ENCODE peak calls at places on chromosomes 4 and X, in nine cellular contexts. One of them, this sample, is unnamed.

GRCh38 chr4:12545845-12546244 is 938.3 kb downstream of the RAB28 start:
- DNase-seq in T1000: no peak
- DNase-seq in fibroblast of the aortic adventitia: peak; percentile 10
- DNase-seq in mammary epithelial cell: no peak
- DNase-seq in C1 segment of cervical spinal cord: no peak
- DNase-seq in T-helper 17 cell: no peak
- DNase-seq in stimulated activated CD8-positive, alpha-beta memory T cell treated with anti-CD3 and anti-CD28 coated beads, Interleukin-4, amount 100 ng/mL, for 1 hour: no peak
- DNase-seq in BE2C: no peak
- DNase-seq in activated CD8-positive, alpha-beta memory T cell treated with anti-CD3 and anti-CD28 coated beads for 24 hours: no peak
- DNase-seq in this sample: no peak

GRCh38 chr4:7788193-7788592 is 151.5 kb downstream of the AFAP1 start:
- DNase-seq in activated CD8-positive, alpha-beta memory T cell treated with anti-CD3 and anti-CD28 coated beads for 24 hours: no peak
- DNase-seq in BE2C: no peak
- DNase-seq in T-helper 17 cell: no peak
- DNase-seq in C1 segment of cervical spinal cord: no peak
- DNase-seq in fibroblast of the aortic adventitia: no peak
- DNase-seq in mammary epithelial cell: no peak
- DNase-seq in T1000: no peak
- DNase-seq in stimulated activated CD8-positive, alpha-beta memory T cell treated with anti-CD3 and anti-CD28 coated beads, Interleukin-4, amount 100 ng/mL, for 1 hour: no peak
- DNase-seq in this sample: no peak

GRCh38 chr4:143700420-143701352 is at the start of gene FREM3:
- DNase-seq in T1000: no peak
- DNase-seq in BE2C: no peak
- DNase-seq in T-helper 17 cell: no peak
- DNase-seq in mammary epithelial cell: peak; percentile 10
- DNase-seq in fibroblast of the aortic adventitia: no peak
- DNase-seq in stimulated activated CD8-positive, alpha-beta memory T cell treated with anti-CD3 and anti-CD28 coated beads, Interleukin-4, amount 100 ng/mL, for 1 hour: no peak
- DNase-seq in C1 segment of cervical spinal cord: no peak
- DNase-seq in activated CD8-positive, alpha-beta memory T cell treated with anti-CD3 and anti-CD28 coated beads for 24 hours: peak; percentile 57
- DNase-seq in this sample: no peak

GRCh38 chrX:44025611-44026010 is 52.4 kb upstream of the NDP start:
- DNase-seq in T1000: no peak
- DNase-seq in activated CD8-positive, alpha-beta memory T cell treated with anti-CD3 and anti-CD28 coated beads for 24 hours: no peak
- DNase-seq in fibroblast of the aortic adventitia: peak; percentile 44
- DNase-seq in mammary epithelial cell: no peak
- DNase-seq in C1 segment of cervical spinal cord: no peak
- DNase-seq in T-helper 17 cell: no peak
- DNase-seq in BE2C: no peak
- DNase-seq in stimulated activated CD8-positive, alpha-beta memory T cell treated with anti-CD3 and anti-CD28 coated beads, Interleukin-4, amount 100 ng/mL, for 1 hour: no peak
- DNase-seq in this sample: no peak

GRCh38 chrX:105552395-105552794 is 269.9 kb upstream of the NRK start:
- DNase-seq in mammary epithelial cell: peak; percentile 94
- DNase-seq in T1000: no peak
- DNase-seq in BE2C: no peak
- DNase-seq in C1 segment of cervical spinal cord: no peak
- DNase-seq in fibroblast of the aortic adventitia: peak; percentile 31
- DNase-seq in stimulated activated CD8-positive, alpha-beta memory T cell treated with anti-CD3 and anti-CD28 coated beads, Interleukin-4, amount 100 ng/mL, for 1 hour: no peak
- DNase-seq in T-helper 17 cell: no peak
- DNase-seq in activated CD8-positive, alpha-beta memory T cell treated with anti-CD3 and anti-CD28 coated beads for 24 hours: no peak
- DNase-seq in this sample: no peak

GRCh38 chr4:184016742-184017668 is 111.9 kb downstream of the STOX2 start:
- DNase-seq in BE2C: peak; percentile 33
- DNase-seq in C1 segment of cervical spinal cord: no peak
- DNase-seq in T-helper 17 cell: no peak
- DNase-seq in T1000: no peak
- DNase-seq in fibroblast of the aortic adventitia: no peak
- DNase-seq in stimulated activated CD8-positive, alpha-beta memory T cell treated with anti-CD3 and anti-CD28 coated beads, Interleukin-4, amount 100 ng/mL, for 1 hour: no peak
- DNase-seq in mammary epithelial cell: no peak
- DNase-seq in activated CD8-positive, alpha-beta memory T cell treated with anti-CD3 and anti-CD28 coated beads for 24 hours: no peak
- DNase-seq in this sample: no peak

GRCh38 chr4:139530833-139531427 is 25.1 kb downstream of the SETD7 start:
- DNase-seq in stimulated activated CD8-positive, alpha-beta memory T cell treated with anti-CD3 and anti-CD28 coated beads, Interleukin-4, amount 100 ng/mL, for 1 hour: peak; percentile 33
- DNase-seq in activated CD8-positive, alpha-beta memory T cell treated with anti-CD3 and anti-CD28 coated beads for 24 hours: peak; percentile 76
- DNase-seq in mammary epithelial cell: peak; percentile 29
- DNase-seq in T1000: no peak
- DNase-seq in fibroblast of the aortic adventitia: peak; percentile 41
- DNase-seq in C1 segment of cervical spinal cord: no peak
- DNase-seq in T-helper 17 cell: peak; percentile 24
- DNase-seq in BE2C: peak; percentile 72
- DNase-seq in this sample: peak; percentile 24

GRCh38 chr4:70739496-70740337 is 18.0 kb downstream of the RUFY3 start:
- DNase-seq in C1 segment of cervical spinal cord: no peak
- DNase-seq in T-helper 17 cell: no peak
- DNase-seq in mammary epithelial cell: no peak
- DNase-seq in fibroblast of the aortic adventitia: no peak
- DNase-seq in BE2C: no peak
- DNase-seq in T1000: no peak
- DNase-seq in stimulated activated CD8-positive, alpha-beta memory T cell treated with anti-CD3 and anti-CD28 coated beads, Interleukin-4, amount 100 ng/mL, for 1 hour: no peak
- DNase-seq in activated CD8-positive, alpha-beta memory T cell treated with anti-CD3 and anti-CD28 coated beads for 24 hours: no peak
- DNase-seq in this sample: no peak

GRCh38 chr4:89653012-89653411 is 183.9 kb downstream of the SNCA start:
- DNase-seq in T1000: no peak
- DNase-seq in C1 segment of cervical spinal cord: no peak
- DNase-seq in T-helper 17 cell: no peak
- DNase-seq in fibroblast of the aortic adventitia: no peak
- DNase-seq in BE2C: no peak
- DNase-seq in mammary epithelial cell: no peak
- DNase-seq in stimulated activated CD8-positive, alpha-beta memory T cell treated with anti-CD3 and anti-CD28 coated beads, Interleukin-4, amount 100 ng/mL, for 1 hour: no peak
- DNase-seq in activated CD8-positive, alpha-beta memory T cell treated with anti-CD3 and anti-CD28 coated beads for 24 hours: no peak
- DNase-seq in this sample: no peak

This sample was measured in anterior cingulate cortex.